ENCODE peak calls at places on chromosomes 1 and 21, in seven cellular contexts. P, U, A, X, E, V and O are unnamed samples. For H3K27me3 and H3K4me1, the result is how much of the 10 kb centered on the place peaks cover.

GRCh38 chr1:77282187-77282865 is 507 bp downstream of the AK5 start:
- DNase-seq in E (no peak), U (no peak), V (no peak), A (no peak), X (peak), P (peak), O (no peak)

GRCh38 chr1:203860396-203860951 is 925 bp upstream of the SNRPE start:
- DNase-seq in X (peak), E (no peak), A (no peak), P (no peak), U (no peak), V (peak), O (no peak)

GRCh38 chr1:50357186-50357585 is 66.1 kb downstream of the DMRTA2 start:
- DNase-seq in P (no peak), X (no peak), V (no peak), A (no peak), E (no peak), U (no peak), O (no peak)

GRCh38 chr1:109535481-109535880 is 4.2 kb upstream of the GPR61 start:
- DNase-seq in X (no peak), U (no peak), A (no peak), V (no peak), P (no peak), E (no peak), O (no peak)

GRCh38 chr1:198701766-198702539 is 63.1 kb downstream of the PTPRC start:
- DNase-seq in X (no peak), U (no peak), E (no peak), A (no peak), P (no peak), V (no peak), O (no peak)

GRCh38 chr21:15826147-15826780 is 96.5 kb downstream of the USP25 start:
- DNase-seq in A (no peak), V (peak), P (peak), X (peak), E (peak), U (no peak), O (peak)

GRCh38 chr1:30284226-30284625 is 439.2 kb downstream of the MATN1 start:
- DNase-seq in E (no peak), X (no peak), V (no peak), A (no peak), P (no peak), U (no peak), O (no peak)

GRCh38 chr1:228146761-228147693 is 2.7 kb upstream of the GJC2 start:
- DNase-seq in V (no peak), A (no peak), P (no peak), E (no peak), X (no peak), U (peak), O (peak)

GRCh38 chr1:193417945-193418744 is 231.7 kb upstream of the B3GALT2 start:
- DNase-seq in V (no peak), U (no peak), P (no peak), A (no peak), X (peak), E (no peak), O (no peak)

GRCh38 chr1:4825841-4826450 is 171.5 kb downstream of the AJAP1 start:
- DNase-seq in X (no peak), A (no peak), P (peak), E (no peak), U (no peak), V (no peak), O (no peak)

GRCh38 chr1:203276916-203277535 is 28.3 kb upstream of the BTG2 start:
- DNase-seq in E (no peak), P (no peak), U (no peak), A (no peak), X (no peak), V (no peak), O (no peak)

GRCh38 chr1:24166988-24167387 is 20.1 kb downstream of the IFNLR1 start:
- DNase-seq in P (no peak), V (no peak), A (no peak), U (no peak), E (no peak), X (no peak), O (no peak)

GRCh38 chr1:22133928-22134324 is 9.0 kb downstream of the WNT4 start:
- DNase-seq in U (peak), A (no peak), E (no peak), V (no peak), X (no peak), P (no peak), O (no peak)

GRCh38 chr1:92961896-92962752 is 862 bp upstream of the DIPK1A start:
- DNase-seq in U (no peak), A (peak), P (peak), E (no peak), X (peak), V (peak), O (peak)

GRCh38 chr1:75327395-75327794 is 193.2 kb downstream of the LHX8 start:
- DNase-seq in E (no peak), X (no peak), V (no peak), U (no peak), A (no peak), P (no peak), O (no peak)

GRCh38 chr1:35633526-35633925 is 7.8 kb downstream of the PSMB2 start:
- DNase-seq in U (no peak), V (no peak), A (no peak), P (no peak), X (no peak), E (no peak), O (no peak)

GRCh38 chr1:234069760-234070159 is 165.3 kb downstream of the SLC35F3 start:
- DNase-seq in P (no peak), V (no peak), U (no peak), X (no peak), E (no peak), A (no peak), O (no peak)
- TF ChIP-seq CTCF in P (no peak), V (no peak), U (no peak), X (no peak), E (no peak), A (no peak), O (no peak)

GRCh38 chr1:37033355-37034291 is 692 bp downstream of the GRIK3 start:
- DNase-seq in X (no peak), U (no peak), A (no peak), E (no peak), P (no peak), V (no peak), O (no peak)
- H3K27me3 ChIP-seq in X (under half), U (half or more), A (half or more), E (under half), P (under half), V (half or more), O (half or more)

GRCh38 chr1:116389013-116389412 is 16.0 kb downstream of the ATP1A1 start:
- DNase-seq in X (no peak), P (no peak), V (no peak), U (no peak), A (no peak), E (no peak), O (no peak)
- H3K4me1 ChIP-seq in X (under half), P (under half), V (under half), U (under half), A (under half), E (under half), O (under half)

GRCh38 chr1:2914702-2915101 is 106.6 kb upstream of the ACTRT2 start:
- DNase-seq in A (no peak), P (no peak), X (no peak), E (no peak), V (no peak), U (no peak), O (no peak)
- TF ChIP-seq CTCF in A (no peak), P (no peak), X (no peak), E (no peak), V (no peak), U (no peak), O (no peak)

GRCh38 chr1:17117451-17118265 is 1.6 kb downstream of the PADI2 start:
- DNase-seq in U (peak), P (no peak), E (no peak), X (no peak), A (no peak), V (no peak), O (no peak)
- H3K27me3 ChIP-seq in U (under half), P (under half), E (under half), X (half or more), A (half or more), V (under half), O (under half)

GRCh38 chr21:44868707-44869106 is 4.8 kb downstream of the PTTG1IP start:
- DNase-seq in X (no peak), V (no peak), A (no peak), U (no peak), E (no peak), P (no peak), O (no peak)
- H3K4me1 ChIP-seq in X (under half), V (half or more), A (half or more), U (half or more), E (half or more), P (half or more), O (half or more)

DNA sequence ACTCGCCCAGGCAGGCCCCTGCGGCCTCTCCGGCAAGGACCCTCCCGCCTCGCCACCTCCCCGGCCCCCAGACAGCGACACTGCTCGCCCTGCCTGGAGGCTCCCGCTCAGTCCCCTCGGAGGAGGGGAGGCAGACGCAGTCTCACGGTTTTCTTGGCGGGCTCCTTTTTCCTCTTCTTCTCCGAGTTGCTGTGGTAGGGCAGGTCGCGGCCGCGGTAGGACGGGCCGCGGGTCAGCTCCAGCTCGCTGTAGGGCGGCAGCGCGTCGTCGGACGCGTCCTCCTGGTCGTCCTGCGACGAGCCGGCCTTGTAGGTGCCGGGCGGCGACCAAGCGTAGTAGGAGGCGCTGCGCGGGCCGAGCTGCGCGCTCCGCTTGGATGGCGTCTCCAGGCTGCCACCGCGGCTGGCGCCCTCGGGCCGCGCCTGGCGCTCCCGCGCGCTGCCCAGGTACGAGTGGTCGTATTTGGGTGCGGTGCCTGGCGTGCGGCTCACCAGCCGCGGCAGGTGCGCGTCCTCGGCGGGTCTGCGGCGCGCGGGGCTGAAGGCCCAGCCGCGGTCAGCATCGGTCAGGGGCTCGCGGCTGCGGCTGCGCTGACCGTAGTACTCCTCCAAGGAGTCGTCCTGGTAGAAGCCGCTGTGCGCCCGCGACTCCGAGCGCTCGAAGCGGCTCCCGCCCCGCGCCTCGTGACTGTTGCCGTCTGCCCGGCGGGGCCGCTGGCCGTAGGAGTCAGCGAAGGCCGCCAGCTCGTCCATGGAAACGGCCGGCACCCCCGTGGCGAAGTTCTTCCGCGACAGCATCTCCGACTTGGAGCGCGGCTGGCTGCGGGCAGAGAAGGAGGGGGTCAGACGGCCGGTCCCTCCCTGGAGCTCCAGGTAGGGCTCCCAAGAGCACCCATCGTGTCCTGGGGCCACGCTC is 44.8 kb upstream of the TADA1 start:
- DNase-seq in E (no peak), X (no peak), U (peak), V (no peak), A (peak), P (no peak), O (no peak)
- TF ChIP-seq CTCF in E (no peak), X (no peak), U (no peak), V (no peak), A (no peak), P (no peak), O (no peak)